ENCODE peak calls at places on chromosomes 6 and 20, in four cellular contexts. N is fibroblast of the aortic adventitia, M is KG1, Q is T-cell. V is an unnamed sample.
A peak's percentile ranks its signal among the peaks of the same experiment; 100 is the strongest.

GRCh38 chr20:63542696-63543095 is 4.9 kb downstream of the SRMS start:
- DNase-seq in N (no peak), M (no peak), Q (no peak), V (no peak)

GRCh38 chr20:47258745-47259695 is 97.5 kb downstream of the ZMYND8 start:
- DNase-seq in N (peak; percentile 58), M (no peak), Q (no peak), V (no peak)

GRCh38 chr20:59770270-59770669 is 163.2 kb downstream of the SYCP2 start:
- DNase-seq in N (no peak), M (no peak), Q (no peak), V (no peak)

GRCh38 chr20:19251958-19252669 is 39.7 kb downstream of the SLC24A3 start:
- DNase-seq in N (no peak), M (no peak), Q (no peak), V (no peak)

GRCh38 chr6:113359155-113360140 is 497.7 kb upstream of the MARCKS start:
- DNase-seq in N (peak; percentile 68), M (no peak), Q (no peak), V (no peak)

GRCh38 chr20:1362484-1362883 is 30.4 kb downstream of the FKBP1A start:
- DNase-seq in N (no peak), M (no peak), Q (no peak), V (no peak)

GRCh38 chr6:166318649-166319600 is 10.7 kb upstream of the PRR18 start:
- DNase-seq in N (no peak), M (no peak), Q (no peak), V (no peak)

GRCh38 chr6:48535569-48535968 is 424.6 kb upstream of the PTCHD4 start:
- DNase-seq in N (peak; percentile 57), M (peak; percentile 59), Q (no peak), V (no peak)

GRCh38 chr6:132190815-132191175 is 210.5 kb downstream of the MOXD1 start:
- DNase-seq in N (peak; percentile 81), M (no peak), Q (no peak), V (no peak)

GRCh38 chr6:2961971-2962370 is 9.4 kb downstream of the SERPINB6 start:
- DNase-seq in N (no peak), M (no peak), Q (no peak), V (no peak)

GRCh38 chr6:11231564-11232176 is 798 bp downstream of the NEDD9 start:
- DNase-seq in N (no peak), M (no peak), Q (no peak), V (no peak)

GRCh38 chr20:10261702-10262101 is 43.1 kb downstream of the SNAP25 start:
- DNase-seq in N (no peak), M (no peak), Q (no peak), V (no peak)

GRCh38 chr6:35287671-35288396 is 9.8 kb upstream of the DEF6 start:
- DNase-seq in N (peak; percentile 42), M (no peak), Q (no peak), V (no peak)

GRCh38 chr20:54062812-54063280 is 7.5 kb downstream of the BCAS1 start:
- DNase-seq in N (peak; percentile 65), M (no peak), Q (no peak), V (no peak)

GRCh38 chr20:51608060-51608459 is 65.5 kb upstream of the NFATC2 start:
- DNase-seq in N (no peak), M (no peak), Q (no peak), V (no peak)

GRCh38 chr6:31760790-31761189 is 1.7 kb upstream of the SAPCD1 start:
- DNase-seq in N (no peak), M (no peak), Q (no peak), V (no peak)

GRCh38 chr20:25302596-25302995 is 54.7 kb downstream of the PYGB start:
- DNase-seq in N (no peak), M (no peak), Q (no peak), V (no peak)

GRCh38 chr6:36967757-36968156 is 13.2 kb downstream of the PI16 start:
- DNase-seq in N (no peak), M (no peak), Q (no peak), V (no peak)

GRCh38 chr6:43739642-43740091 is 30.3 kb upstream of the VEGFA start:
- DNase-seq in N (no peak), M (no peak), Q (no peak), V (no peak)

GRCh38 chr6:38906582-38906981 is 142.0 kb upstream of the GLP1R start:
- DNase-seq in N (no peak), M (no peak), Q (no peak), V (no peak)

GRCh38 chr20:63402860-63403220 is 41.7 kb upstream of the CHRNA4 start:
- DNase-seq in N (no peak), M (no peak), Q (no peak), V (no peak)

GRCh38 chr20:58698741-58699141 is 6.1 kb downstream of the NPEPL1 start:
- DNase-seq in N (no peak), M (no peak), Q (no peak), V (no peak)